ENCODE peak calls at places on chromosomes 16 and 17, in six cellular contexts. L is AG20443; B is GM18507; E is stimulated activated CD8-positive, alpha-beta memory T cell treated with anti-CD3 and anti-CD28 coated beads, Interleukin-12 subunit alpha, Interleukin-12 subunit beta, amount 100 ng/mL, for 4 hours; Y is RWPE1; A is stomach. G is an unnamed sample.

GRCh38 chr16:1976951-1977874 is 4.1 kb downstream of the NOXO1 start:
- DNase-seq in E (no peak), B (no peak), L (no peak), Y (no peak), A (no peak), G (no peak)

GRCh38 chr17:49952912-49953497 is 16.0 kb upstream of the DLX4 start:
- DNase-seq in A (no peak), Y (no peak), E (no peak), B (no peak), L (no peak), G (no peak)

GRCh38 chr16:3012828-3013420 is at the start of gene CLDN9:
- DNase-seq in E (no peak), Y (no peak), B (no peak), L (no peak), A (peak; percentile 61), G (peak; percentile 77)

GRCh38 chr17:76369804-76370203 is 14.6 kb upstream of the SPHK1 start:
- DNase-seq in E (no peak), L (no peak), Y (no peak), B (no peak), A (no peak), G (no peak)

GRCh38 chr16:727291-727977 is 528 bp downstream of the HAGHL start:
- DNase-seq in E (no peak), L (no peak), B (no peak), Y (no peak), A (no peak), G (no peak)

GRCh38 chr17:73188011-73188410 is 4.8 kb upstream of the COG1 start:
- DNase-seq in B (no peak), A (no peak), L (no peak), Y (no peak), E (no peak), G (no peak)

GRCh38 chr16:15858921-15859668 is 2.3 kb upstream of the MYH11 start:
- DNase-seq in A (no peak), L (no peak), E (no peak), B (no peak), Y (no peak), G (no peak)

GRCh38 chr17:18008496-18009268 is 30.3 kb downstream of the ATPAF2 start:
- DNase-seq in B (no peak), Y (peak; percentile 28), E (no peak), L (peak; percentile 86), A (no peak), G (no peak)

GRCh38 chr17:82230627-82231311 is 1.9 kb downstream of the SLC16A3 start:
- DNase-seq in L (peak; percentile 93), B (peak; percentile 69), A (peak; percentile 88), Y (no peak), E (peak; percentile 51), G (peak; percentile 86)

GRCh38 chr17:28777178-28777577 is 33.4 kb downstream of the TRAF4 start:
- DNase-seq in L (no peak), E (no peak), A (no peak), B (no peak), Y (peak; percentile 61), G (no peak)

GRCh38 chr17:339193-340061 is 13.2 kb downstream of the RPH3AL start:
- DNase-seq in E (no peak), Y (no peak), B (no peak), L (no peak), A (peak; percentile 59), G (peak; percentile 40)

GRCh38 chr17:45131616-45132301 is 556 bp downstream of the PLCD3 start:
- DNase-seq in E (no peak), Y (no peak), A (peak; percentile 48), B (no peak), L (no peak), G (no peak)

GRCh38 chr17:4206945-4207344 is 56.8 kb downstream of the ANKFY1 start:
- DNase-seq in L (no peak), Y (no peak), B (no peak), E (no peak), A (no peak), G (no peak)

GRCh38 chr16:12009462-12009861 is 32.9 kb downstream of the SNX29 start:
- DNase-seq in L (no peak), Y (no peak), A (no peak), B (no peak), E (no peak), G (no peak)

GRCh38 chr17:29180788-29181160 is 576 bp upstream of the MYO18A start:
- DNase-seq in Y (no peak), A (no peak), E (no peak), L (no peak), B (no peak), G (no peak)

GRCh38 chr16:2481676-2482075 is 6.7 kb downstream of the TBC1D24 start:
- DNase-seq in L (no peak), Y (no peak), B (no peak), E (no peak), A (no peak), G (no peak)

GRCh38 chr17:4956493-4957061 is 5.7 kb downstream of the ENO3 start:
- DNase-seq in L (no peak), B (no peak), E (no peak), A (peak; percentile 46), Y (no peak), G (no peak)

G was measured in small intestine.